ENCODE peak calls at places on chromosome 1, in eight cellular contexts. V is gastrocnemius medialis; A is GM12865; L is heart left ventricle; T is choroid plexus epithelial cell; Z is fibroblast of the aortic adventitia; C is CD8-positive, alpha-beta T cell; U is thoracic aorta. Q is an unnamed sample.

GRCh38 chr1:16302709-16303627 is 49.3 kb downstream of the FBXO42 start:
- DNase-seq in V (no peak), A (no peak), L (no peak), T (peak; percentile 24), Z (no peak), C (no peak), U (no peak), Q (peak; percentile 62)

GRCh38 chr1:174726880-174727585 is 272.7 kb upstream of the CACYBP start:
- DNase-seq in V (no peak), A (no peak), L (no peak), T (no peak), Z (no peak), C (no peak), U (no peak), Q (no peak)

GRCh38 chr1:28887418-28887834 is 26.9 kb upstream of the EPB41 start:
- DNase-seq in V (no peak), A (peak; percentile 48), L (peak; percentile 32), T (no peak), Z (no peak), C (peak; percentile 57), U (no peak), Q (peak; percentile 10)

GRCh38 chr1:171800342-171800741 is 18.9 kb downstream of the METTL13 start:
- DNase-seq in V (no peak), A (no peak), L (no peak), T (peak; percentile 20), Z (no peak), C (no peak), U (no peak), Q (no peak)

GRCh38 chr1:232684331-232685105 is 54.6 kb upstream of the SIPA1L2 start:
- DNase-seq in V (no peak), A (no peak), L (no peak), T (peak; percentile 60), Z (no peak), C (no peak), U (no peak), Q (no peak)

GRCh38 chr1:218537131-218537904 is 192.2 kb downstream of the TGFB2 start:
- DNase-seq in V (no peak), A (no peak), L (no peak), T (peak; percentile 87), Z (peak; percentile 63), C (no peak), U (no peak), Q (peak; percentile 88)

GRCh38 chr1:179953974-179954493 is 576 bp upstream of the CEP350 start:
- DNase-seq in V (peak; percentile 48), A (peak; percentile 78), L (no peak), T (peak; percentile 63), Z (peak; percentile 69), C (no peak), U (no peak), Q (peak; percentile 80)

GRCh38 chr1:220894924-220895256 is 15.6 kb downstream of the HLX start:
- DNase-seq in V (no peak), A (no peak), L (no peak), T (no peak), Z (no peak), C (no peak), U (no peak), Q (no peak)

GRCh38 chr1:117574206-117574835 is 31.5 kb upstream of the TENT5C start:
- DNase-seq in V (peak; percentile 3), A (no peak), L (peak; percentile 6), T (no peak), Z (no peak), C (no peak), U (no peak), Q (no peak)

GRCh38 chr1:244854175-244854574 is 10.2 kb downstream of the HNRNPU start:
- DNase-seq in V (no peak), A (no peak), L (no peak), T (no peak), Z (no peak), C (no peak), U (no peak), Q (no peak)

GRCh38 chr1:215181518-215181917 is 99.0 kb downstream of the KCNK2 start:
- DNase-seq in V (no peak), A (no peak), L (no peak), T (peak; percentile 35), Z (no peak), C (no peak), U (no peak), Q (peak; percentile 54)

GRCh38 chr1:207644479-207644851 is 468 bp upstream of the CR1L start:
- DNase-seq in V (no peak), A (no peak), L (no peak), T (no peak), Z (no peak), C (no peak), U (no peak), Q (no peak)

GRCh38 chr1:207646891-207647290 is 2.0 kb downstream of the CR1L start:
- DNase-seq in V (no peak), A (no peak), L (no peak), T (no peak), Z (no peak), C (no peak), U (no peak), Q (no peak)

GRCh38 chr1:207647966-207648906 is 3.3 kb downstream of the CR1L start:
- DNase-seq in V (no peak), A (no peak), L (no peak), T (no peak), Z (no peak), C (no peak), U (no peak), Q (no peak)

GRCh38 chr1:207645632-207646081 is 724 bp downstream of the CR1L start:
- DNase-seq in V (no peak), A (no peak), L (no peak), T (no peak), Z (no peak), C (no peak), U (no peak), Q (no peak)

GRCh38 chr1:207644852-207645631 is at the start of gene CR1L:
- DNase-seq in V (peak; percentile 63), A (peak; percentile 53), L (peak; percentile 81), T (peak; percentile 51), Z (peak; percentile 33), C (peak; percentile 76), U (peak; percentile 62), Q (peak; percentile 53)
- TF ChIP-seq CTCF in V (no peak), A (no peak), L (no peak), T (no peak), Z (no peak), C (no peak), U (no peak), Q (no peak)

GRCh38 chr1:235093685-235094592 is 34.7 kb downstream of the TOMM20 start:
- DNase-seq in V (peak; percentile 66), A (peak; percentile 78), L (peak; percentile 76), T (peak; percentile 75), Z (peak; percentile 67), C (peak; percentile 78), U (no peak), Q (peak; percentile 72)
- H3K4me3 ChIP-seq in V (peak overlapping the region; percentile 15), A (no peak overlapping the region), L (peak overlapping the region; percentile 21), T (peak overlapping the region; percentile 32), Z (peak overlapping the region; percentile 6), C (no peak overlapping the region), U (peak overlapping the region; percentile 54), Q (peak overlapping the region; percentile 12)

GRCh38 chr1:86756062-86756406 is 51.7 kb downstream of the SH3GLB1 start:
- DNase-seq in V (no peak), A (no peak), L (no peak), T (no peak), Z (no peak), C (no peak), U (no peak), Q (no peak)

GRCh38 chr1:86754265-86754974 is 50.0 kb downstream of the SH3GLB1 start:
- DNase-seq in V (no peak), A (no peak), L (no peak), T (no peak), Z (no peak), C (no peak), U (no peak), Q (no peak)

GRCh38 chr1:86750530-86750929 is 46.2 kb downstream of the SH3GLB1 start:
- DNase-seq in V (no peak), A (no peak), L (no peak), T (no peak), Z (no peak), C (no peak), U (no peak), Q (no peak)

GRCh38 chr1:86750076-86750475 is 45.7 kb downstream of the SH3GLB1 start:
- DNase-seq in V (no peak), A (no peak), L (no peak), T (no peak), Z (peak; percentile 35), C (no peak), U (no peak), Q (no peak)

GRCh38 chr1:86753700-86754099 is 49.3 kb downstream of the SH3GLB1 start:
- DNase-seq in V (no peak), A (peak; percentile 51), L (no peak), T (peak; percentile 34), Z (no peak), C (no peak), U (no peak), Q (no peak)
- TF ChIP-seq CTCF in V (no peak), A (no peak), L (no peak), T (peak; percentile 41), Z (no peak), C (no peak), U (no peak), Q (peak; percentile 12)

GRCh38 chr1:38228718-38229117 is 182.1 kb upstream of the POU3F1 start:
- DNase-seq in V (no peak), A (no peak), L (no peak), T (no peak), Z (no peak), C (no peak), U (no peak), Q (no peak)
- H3K4me3 ChIP-seq in V (no peak overlapping the region), A (no peak overlapping the region), L (no peak overlapping the region), T (no peak overlapping the region), Z (no peak overlapping the region), C (no peak overlapping the region), U (no peak overlapping the region), Q (no peak overlapping the region)

DNA sequence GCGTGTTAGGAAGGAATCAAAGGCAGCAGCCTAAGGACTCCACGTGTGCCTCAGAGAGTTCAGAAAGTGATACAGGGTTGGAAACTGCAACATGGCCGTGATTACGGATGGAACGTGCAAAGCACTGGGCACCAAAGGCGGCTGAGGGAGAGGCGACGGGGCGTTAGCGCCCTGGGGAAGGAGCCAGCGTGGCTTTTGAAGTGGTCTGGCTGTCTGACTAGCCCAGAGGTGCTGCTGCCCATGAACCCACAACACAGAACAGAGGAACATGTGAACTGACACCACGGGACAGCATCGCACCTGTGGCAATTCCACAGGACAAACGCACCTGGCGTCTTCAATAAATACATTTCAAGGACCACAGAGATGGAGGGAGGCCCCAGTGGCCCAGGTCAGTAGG is 18.0 kb upstream of the TMEM52 start:
- DNase-seq in V (no peak), A (no peak), L (no peak), T (no peak), Z (no peak), C (no peak), U (no peak), Q (no peak)
- TF ChIP-seq CTCF in V (no peak), A (no peak), L (no peak), T (no peak), Z (no peak), C (no peak), U (no peak), Q (no peak)

GRCh38 chr1:9244501-9245229 is 10.1 kb downstream of the H6PD start:
- DNase-seq in V (peak; percentile 78), A (no peak), L (no peak), T (peak; percentile 83), Z (no peak), C (no peak), U (no peak), Q (peak; percentile 72)
- H3K4me3 ChIP-seq in V (no peak overlapping the region), A (no peak overlapping the region), L (no peak overlapping the region), T (no peak overlapping the region), Z (no peak overlapping the region), C (no peak overlapping the region), U (no peak overlapping the region), Q (no peak overlapping the region)

GRCh38 chr1:149888160-149888998 is 11.0 kb upstream of the BOLA1 start:
- DNase-seq in V (peak; percentile 85), A (peak; percentile 98), L (peak; percentile 84), T (peak; percentile 94), Z (peak; percentile 91), C (peak; percentile 73), U (peak; percentile 58), Q (peak; percentile 93)
- TF ChIP-seq CTCF in V (peak; percentile 41), A (peak; percentile 65), L (peak; percentile 66), T (peak; percentile 70), Z (peak; percentile 59), C (peak; percentile 54), U (peak; percentile 60), Q (peak; percentile 67)